ENCODE peak calls at places on chromosome 13, in ten cellular contexts. One of them, this sample, is unnamed. For H3K4me1, the result is how much of the 10 kb centered on the place peaks cover.

GRCh38 chr13:29718694-29719093 is 123.2 kb upstream of the SLC7A1 start:
- DNase-seq in heart right ventricle: no peak
- DNase-seq in CD8-positive, alpha-beta memory T cell: no peak
- DNase-seq in heart left ventricle: no peak
- DNase-seq in thoracic aorta: no peak
- DNase-seq in aorta: no peak
- DNase-seq in transverse colon: no peak
- DNase-seq in Panc1: no peak
- DNase-seq in cardiac muscle cell: no peak
- DNase-seq in pancreas: no peak
- DNase-seq in this sample: no peak

GRCh38 chr13:30346159-30346788 is 38.9 kb upstream of the KATNAL1 start:
- DNase-seq in aorta: no peak
- DNase-seq in pancreas: no peak
- DNase-seq in CD8-positive, alpha-beta memory T cell: peak
- DNase-seq in Panc1: no peak
- DNase-seq in cardiac muscle cell: no peak
- DNase-seq in heart right ventricle: no peak
- DNase-seq in heart left ventricle: no peak
- DNase-seq in transverse colon: peak
- DNase-seq in thoracic aorta: no peak
- DNase-seq in this sample: no peak

GRCh38 chr13:59437902-59438301 is 725.8 kb downstream of the DIAPH3 start:
- DNase-seq in transverse colon: no peak
- DNase-seq in aorta: no peak
- DNase-seq in heart right ventricle: no peak
- DNase-seq in Panc1: no peak
- DNase-seq in cardiac muscle cell: peak
- DNase-seq in pancreas: no peak
- DNase-seq in heart left ventricle: no peak
- DNase-seq in CD8-positive, alpha-beta memory T cell: no peak
- DNase-seq in thoracic aorta: no peak
- DNase-seq in this sample: no peak

GRCh38 chr13:66405908-66406802 is 824.0 kb downstream of the PCDH9 start:
- DNase-seq in CD8-positive, alpha-beta memory T cell: no peak
- DNase-seq in aorta: no peak
- DNase-seq in pancreas: no peak
- DNase-seq in heart left ventricle: no peak
- DNase-seq in heart right ventricle: no peak
- DNase-seq in thoracic aorta: no peak
- DNase-seq in Panc1: peak
- DNase-seq in cardiac muscle cell: no peak
- DNase-seq in transverse colon: no peak
- DNase-seq in this sample: no peak

GRCh38 chr13:110841846-110842245 is 73.0 kb downstream of the ANKRD10 start:
- DNase-seq in CD8-positive, alpha-beta memory T cell: no peak
- DNase-seq in heart left ventricle: no peak
- DNase-seq in thoracic aorta: no peak
- DNase-seq in Panc1: no peak
- DNase-seq in cardiac muscle cell: no peak
- DNase-seq in transverse colon: no peak
- DNase-seq in aorta: no peak
- DNase-seq in heart right ventricle: no peak
- DNase-seq in pancreas: no peak
- DNase-seq in this sample: no peak

GRCh38 chr13:77751513-77752456 is 54.3 kb downstream of the SLAIN1 start:
- DNase-seq in aorta: no peak
- DNase-seq in cardiac muscle cell: peak
- DNase-seq in CD8-positive, alpha-beta memory T cell: peak
- DNase-seq in Panc1: peak
- DNase-seq in heart left ventricle: no peak
- DNase-seq in transverse colon: no peak
- DNase-seq in thoracic aorta: no peak
- DNase-seq in pancreas: no peak
- DNase-seq in heart right ventricle: no peak
- DNase-seq in this sample: no peak

GRCh38 chr13:80033286-80033685 is 307.6 kb downstream of the SPRY2 start:
- DNase-seq in Panc1: no peak
- DNase-seq in CD8-positive, alpha-beta memory T cell: no peak
- DNase-seq in aorta: no peak
- DNase-seq in cardiac muscle cell: no peak
- DNase-seq in heart left ventricle: no peak
- DNase-seq in thoracic aorta: no peak
- DNase-seq in transverse colon: no peak
- DNase-seq in heart right ventricle: no peak
- DNase-seq in pancreas: no peak
- DNase-seq in this sample: no peak

GRCh38 chr13:59088716-59089115 is 1075.0 kb downstream of the DIAPH3 start:
- DNase-seq in heart left ventricle: no peak
- DNase-seq in transverse colon: no peak
- DNase-seq in CD8-positive, alpha-beta memory T cell: no peak
- DNase-seq in Panc1: no peak
- DNase-seq in aorta: no peak
- DNase-seq in pancreas: no peak
- DNase-seq in heart right ventricle: no peak
- DNase-seq in thoracic aorta: no peak
- DNase-seq in cardiac muscle cell: no peak
- DNase-seq in this sample: no peak

GRCh38 chr13:94389544-94390351 is 89.7 kb downstream of the DCT start:
- DNase-seq in aorta: no peak
- DNase-seq in cardiac muscle cell: no peak
- DNase-seq in Panc1: no peak
- DNase-seq in heart left ventricle: no peak
- DNase-seq in transverse colon: no peak
- DNase-seq in CD8-positive, alpha-beta memory T cell: no peak
- DNase-seq in pancreas: no peak
- DNase-seq in heart right ventricle: no peak
- DNase-seq in thoracic aorta: no peak
- DNase-seq in this sample: no peak

GRCh38 chr13:83546476-83546875 is 335.8 kb downstream of the SLITRK1 start:
- DNase-seq in transverse colon: no peak
- DNase-seq in heart left ventricle: no peak
- DNase-seq in pancreas: no peak
- DNase-seq in heart right ventricle: no peak
- DNase-seq in thoracic aorta: no peak
- DNase-seq in CD8-positive, alpha-beta memory T cell: no peak
- DNase-seq in cardiac muscle cell: no peak
- DNase-seq in Panc1: no peak
- DNase-seq in aorta: no peak
- DNase-seq in this sample: no peak

GRCh38 chr13:94056362-94056990 is 423.0 kb downstream of the DCT start:
- DNase-seq in heart right ventricle: no peak
- DNase-seq in CD8-positive, alpha-beta memory T cell: no peak
- DNase-seq in Panc1: no peak
- DNase-seq in thoracic aorta: no peak
- DNase-seq in transverse colon: no peak
- DNase-seq in heart left ventricle: no peak
- DNase-seq in cardiac muscle cell: no peak
- DNase-seq in aorta: no peak
- DNase-seq in pancreas: no peak
- DNase-seq in this sample: no peak

GRCh38 chr13:27476943-27477681 is 26.7 kb upstream of the MTIF3 start:
- DNase-seq in pancreas: no peak
- DNase-seq in thoracic aorta: no peak
- DNase-seq in CD8-positive, alpha-beta memory T cell: no peak
- DNase-seq in cardiac muscle cell: no peak
- DNase-seq in heart left ventricle: no peak
- DNase-seq in transverse colon: no peak
- DNase-seq in heart right ventricle: no peak
- DNase-seq in aorta: no peak
- DNase-seq in Panc1: peak
- DNase-seq in this sample: no peak

GRCh38 chr13:105814219-105814901 is 721.1 kb downstream of the EFNB2 start:
- DNase-seq in heart left ventricle: no peak
- DNase-seq in thoracic aorta: no peak
- DNase-seq in CD8-positive, alpha-beta memory T cell: no peak
- DNase-seq in pancreas: no peak
- DNase-seq in Panc1: no peak
- DNase-seq in heart right ventricle: no peak
- DNase-seq in cardiac muscle cell: no peak
- DNase-seq in transverse colon: no peak
- DNase-seq in aorta: no peak
- DNase-seq in this sample: no peak

GRCh38 chr13:27289016-27289665 is 18.5 kb downstream of the RASL11A start:
- DNase-seq in CD8-positive, alpha-beta memory T cell: no peak
- DNase-seq in transverse colon: no peak
- DNase-seq in aorta: no peak
- DNase-seq in heart left ventricle: no peak
- DNase-seq in heart right ventricle: no peak
- DNase-seq in cardiac muscle cell: no peak
- DNase-seq in pancreas: no peak
- DNase-seq in Panc1: no peak
- DNase-seq in thoracic aorta: no peak
- DNase-seq in this sample: no peak

DNA sequence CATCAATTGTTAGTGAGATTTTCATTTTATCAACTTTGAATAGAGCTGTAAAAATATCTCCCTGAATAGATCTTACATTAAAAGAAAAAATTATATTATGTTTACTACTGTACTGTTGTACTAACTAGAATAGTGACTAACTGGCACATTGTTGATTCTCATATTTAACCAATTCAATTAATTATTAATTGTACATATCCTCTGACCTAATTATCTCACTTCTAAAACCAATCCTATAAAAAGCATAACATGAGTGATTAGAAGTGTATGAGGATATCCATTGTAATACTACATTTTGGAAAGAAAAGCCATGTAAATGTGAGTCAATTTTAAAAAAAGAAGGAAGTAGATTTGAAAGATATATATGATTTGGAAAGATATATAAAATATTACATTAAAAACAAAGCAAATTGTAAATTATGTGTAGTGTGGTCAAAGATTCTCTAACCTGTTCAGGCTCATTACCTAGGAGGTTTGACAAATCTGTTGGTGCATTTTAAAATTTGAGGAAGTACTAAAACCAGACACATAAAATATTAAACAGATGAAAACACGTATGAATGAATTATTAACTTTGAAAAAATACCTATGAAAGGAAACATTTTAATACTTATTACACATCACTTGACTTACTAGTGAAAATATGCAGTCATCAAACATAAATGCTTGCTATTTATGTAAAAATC is 829.8 kb upstream of the SLC10A2 start:
- DNase-seq in Panc1: no peak
- DNase-seq in aorta: no peak
- DNase-seq in CD8-positive, alpha-beta memory T cell: no peak
- DNase-seq in pancreas: no peak
- DNase-seq in transverse colon: no peak
- DNase-seq in thoracic aorta: no peak
- DNase-seq in heart right ventricle: no peak
- DNase-seq in cardiac muscle cell: no peak
- DNase-seq in heart left ventricle: no peak
- DNase-seq in this sample: no peak
- H3K4me1 ChIP-seq in Panc1: under half
- H3K4me1 ChIP-seq in aorta: under half
- H3K4me1 ChIP-seq in CD8-positive, alpha-beta memory T cell: under half
- H3K4me1 ChIP-seq in pancreas: under half
- H3K4me1 ChIP-seq in transverse colon: under half
- H3K4me1 ChIP-seq in thoracic aorta: under half
- H3K4me1 ChIP-seq in heart right ventricle: under half
- H3K4me1 ChIP-seq in cardiac muscle cell: under half
- H3K4me1 ChIP-seq in heart left ventricle: under half
- H3K4me1 ChIP-seq in this sample: under half

GRCh38 chr13:98473792-98474153 is 103.1 kb downstream of the STK24 start:
- DNase-seq in pancreas: no peak
- DNase-seq in heart left ventricle: no peak
- DNase-seq in thoracic aorta: no peak
- DNase-seq in heart right ventricle: no peak
- DNase-seq in transverse colon: no peak
- DNase-seq in aorta: no peak
- DNase-seq in CD8-positive, alpha-beta memory T cell: no peak
- DNase-seq in Panc1: no peak
- DNase-seq in cardiac muscle cell: no peak
- DNase-seq in this sample: no peak
- H3K4me1 ChIP-seq in pancreas: under half
- H3K4me1 ChIP-seq in heart left ventricle: under half
- H3K4me1 ChIP-seq in thoracic aorta: under half
- H3K4me1 ChIP-seq in heart right ventricle: under half
- H3K4me1 ChIP-seq in transverse colon: under half
- H3K4me1 ChIP-seq in aorta: under half
- H3K4me1 ChIP-seq in CD8-positive, alpha-beta memory T cell: under half
- H3K4me1 ChIP-seq in Panc1: under half
- H3K4me1 ChIP-seq in cardiac muscle cell: under half
- H3K4me1 ChIP-seq in this sample: under half

DNA sequence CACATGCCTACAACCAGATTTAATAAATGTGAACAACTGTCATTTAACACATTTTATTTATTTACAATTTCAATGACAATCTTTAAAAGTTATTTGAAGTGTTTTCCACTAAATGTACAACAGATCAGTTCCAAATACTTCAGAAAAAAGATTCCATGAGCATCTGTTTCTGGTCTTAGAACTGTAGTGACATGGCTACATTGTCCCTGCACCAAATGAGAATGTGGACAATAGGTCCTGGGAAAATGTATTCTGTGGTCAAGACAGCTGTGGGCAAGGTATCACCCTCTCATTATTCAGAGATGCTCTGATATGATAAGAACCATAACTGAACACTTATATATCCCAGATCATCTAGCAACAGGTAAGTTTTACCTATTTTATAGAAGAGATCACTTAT is 43.7 kb downstream of the ELF1 start:
- DNase-seq in thoracic aorta: no peak
- DNase-seq in cardiac muscle cell: no peak
- DNase-seq in heart right ventricle: no peak
- DNase-seq in CD8-positive, alpha-beta memory T cell: no peak
- DNase-seq in transverse colon: no peak
- DNase-seq in aorta: no peak
- DNase-seq in heart left ventricle: no peak
- DNase-seq in pancreas: no peak
- DNase-seq in Panc1: no peak
- DNase-seq in this sample: no peak
- H3K4me1 ChIP-seq in thoracic aorta: half or more
- H3K4me1 ChIP-seq in cardiac muscle cell: under half
- H3K4me1 ChIP-seq in heart right ventricle: half or more
- H3K4me1 ChIP-seq in CD8-positive, alpha-beta memory T cell: half or more
- H3K4me1 ChIP-seq in transverse colon: half or more
- H3K4me1 ChIP-seq in aorta: under half
- H3K4me1 ChIP-seq in heart left ventricle: under half
- H3K4me1 ChIP-seq in pancreas: half or more
- H3K4me1 ChIP-seq in Panc1: under half
- H3K4me1 ChIP-seq in this sample: under half

GRCh38 chr13:44298314-44298713 is 75.3 kb upstream of the SERP2 start:
- DNase-seq in heart right ventricle: no peak
- DNase-seq in thoracic aorta: no peak
- DNase-seq in pancreas: no peak
- DNase-seq in heart left ventricle: no peak
- DNase-seq in CD8-positive, alpha-beta memory T cell: no peak
- DNase-seq in aorta: no peak
- DNase-seq in cardiac muscle cell: no peak
- DNase-seq in Panc1: no peak
- DNase-seq in transverse colon: no peak
- DNase-seq in this sample: no peak
- H3K4me1 ChIP-seq in heart right ventricle: under half
- H3K4me1 ChIP-seq in thoracic aorta: under half
- H3K4me1 ChIP-seq in pancreas: under half
- H3K4me1 ChIP-seq in heart left ventricle: under half
- H3K4me1 ChIP-seq in CD8-positive, alpha-beta memory T cell: under half
- H3K4me1 ChIP-seq in aorta: under half
- H3K4me1 ChIP-seq in cardiac muscle cell: under half
- H3K4me1 ChIP-seq in Panc1: under half
- H3K4me1 ChIP-seq in transverse colon: under half
- H3K4me1 ChIP-seq in this sample: half or more

GRCh38 chr13:40961826-40962225 is 57.3 kb downstream of the ELF1 start:
- DNase-seq in cardiac muscle cell: no peak
- DNase-seq in pancreas: no peak
- DNase-seq in transverse colon: no peak
- DNase-seq in CD8-positive, alpha-beta memory T cell: no peak
- DNase-seq in heart right ventricle: no peak
- DNase-seq in Panc1: no peak
- DNase-seq in aorta: no peak
- DNase-seq in heart left ventricle: no peak
- DNase-seq in thoracic aorta: no peak
- DNase-seq in this sample: no peak
- H3K4me1 ChIP-seq in cardiac muscle cell: under half
- H3K4me1 ChIP-seq in pancreas: under half
- H3K4me1 ChIP-seq in transverse colon: under half
- H3K4me1 ChIP-seq in CD8-positive, alpha-beta memory T cell: half or more
- H3K4me1 ChIP-seq in heart right ventricle: under half
- H3K4me1 ChIP-seq in Panc1: under half
- H3K4me1 ChIP-seq in aorta: under half
- H3K4me1 ChIP-seq in heart left ventricle: under half
- H3K4me1 ChIP-seq in thoracic aorta: under half
- H3K4me1 ChIP-seq in this sample: under half

This sample was measured in tibial artery.